ENCODE peak calls at places on chromosome 16, in five cellular contexts. One of them, this sample, is unnamed.
A peak's percentile ranks its signal among the peaks of the same experiment; 100 is the strongest.

GRCh38 chr16:68284847-68285246 is 20.5 kb downstream of the SLC7A6 start:
- DNase-seq in NCI-H1048: no peak
- DNase-seq in fibroblast of lung: no peak
- DNase-seq in stimulated activated CD4-positive, alpha-beta T cell treated with anti-CD3 and anti-CD28 coated beads, Interleukin-15, amount 100 ng/mL, for 24 hours: peak; percentile 26
- DNase-seq in ACHN: no peak
- DNase-seq in this sample: no peak

GRCh38 chr16:12587646-12588277 is 215.9 kb downstream of the CPPED1 start:
- DNase-seq in ACHN: no peak
- DNase-seq in stimulated activated CD4-positive, alpha-beta T cell treated with anti-CD3 and anti-CD28 coated beads, Interleukin-15, amount 100 ng/mL, for 24 hours: no peak
- DNase-seq in NCI-H1048: no peak
- DNase-seq in fibroblast of lung: no peak
- DNase-seq in this sample: no peak

GRCh38 chr16:12907670-12908233 is 6.4 kb downstream of the SHISA9 start:
- DNase-seq in ACHN: peak; percentile 52
- DNase-seq in fibroblast of lung: no peak
- DNase-seq in stimulated activated CD4-positive, alpha-beta T cell treated with anti-CD3 and anti-CD28 coated beads, Interleukin-15, amount 100 ng/mL, for 24 hours: peak; percentile 9
- DNase-seq in NCI-H1048: no peak
- DNase-seq in this sample: no peak

GRCh38 chr16:55671974-55672280 is 16.1 kb downstream of the SLC6A2 start:
- DNase-seq in fibroblast of lung: no peak
- DNase-seq in NCI-H1048: no peak
- DNase-seq in stimulated activated CD4-positive, alpha-beta T cell treated with anti-CD3 and anti-CD28 coated beads, Interleukin-15, amount 100 ng/mL, for 24 hours: no peak
- DNase-seq in ACHN: no peak
- DNase-seq in this sample: no peak

GRCh38 chr16:57788252-57788841 is 13.9 kb downstream of the KIFC3 start:
- DNase-seq in fibroblast of lung: peak; percentile 57
- DNase-seq in stimulated activated CD4-positive, alpha-beta T cell treated with anti-CD3 and anti-CD28 coated beads, Interleukin-15, amount 100 ng/mL, for 24 hours: no peak
- DNase-seq in ACHN: no peak
- DNase-seq in NCI-H1048: no peak
- DNase-seq in this sample: no peak

GRCh38 chr16:57686577-57686976 is 8.0 kb upstream of the DRC7 start:
- DNase-seq in NCI-H1048: no peak
- DNase-seq in ACHN: no peak
- DNase-seq in fibroblast of lung: no peak
- DNase-seq in stimulated activated CD4-positive, alpha-beta T cell treated with anti-CD3 and anti-CD28 coated beads, Interleukin-15, amount 100 ng/mL, for 24 hours: no peak
- DNase-seq in this sample: no peak

GRCh38 chr16:68396481-68396880 is 51.8 kb downstream of the SMPD3 start:
- DNase-seq in NCI-H1048: no peak
- DNase-seq in fibroblast of lung: peak; percentile 51
- DNase-seq in ACHN: peak; percentile 51
- DNase-seq in stimulated activated CD4-positive, alpha-beta T cell treated with anti-CD3 and anti-CD28 coated beads, Interleukin-15, amount 100 ng/mL, for 24 hours: peak; percentile 56
- DNase-seq in this sample: peak; percentile 15

GRCh38 chr16:84391151-84391873 is 23.0 kb downstream of the ATP2C2 start:
- DNase-seq in fibroblast of lung: peak; percentile 43
- DNase-seq in stimulated activated CD4-positive, alpha-beta T cell treated with anti-CD3 and anti-CD28 coated beads, Interleukin-15, amount 100 ng/mL, for 24 hours: no peak
- DNase-seq in ACHN: no peak
- DNase-seq in NCI-H1048: no peak
- DNase-seq in this sample: no peak

GRCh38 chr16:71846443-71846842 is 667 bp downstream of the ATXN1L start:
- DNase-seq in NCI-H1048: no peak
- DNase-seq in ACHN: peak; percentile 37
- DNase-seq in stimulated activated CD4-positive, alpha-beta T cell treated with anti-CD3 and anti-CD28 coated beads, Interleukin-15, amount 100 ng/mL, for 24 hours: peak; percentile 35
- DNase-seq in fibroblast of lung: peak; percentile 20
- DNase-seq in this sample: no peak

GRCh38 chr16:86884256-86884655 is 305.9 kb downstream of the FOXL1 start:
- DNase-seq in stimulated activated CD4-positive, alpha-beta T cell treated with anti-CD3 and anti-CD28 coated beads, Interleukin-15, amount 100 ng/mL, for 24 hours: no peak
- DNase-seq in NCI-H1048: no peak
- DNase-seq in fibroblast of lung: no peak
- DNase-seq in ACHN: peak; percentile 85
- DNase-seq in this sample: no peak

GRCh38 chr16:58535100-58535499 is 19.8 kb downstream of the SETD6 start:
- DNase-seq in fibroblast of lung: no peak
- DNase-seq in NCI-H1048: no peak
- DNase-seq in stimulated activated CD4-positive, alpha-beta T cell treated with anti-CD3 and anti-CD28 coated beads, Interleukin-15, amount 100 ng/mL, for 24 hours: no peak
- DNase-seq in ACHN: no peak
- DNase-seq in this sample: no peak

GRCh38 chr16:67977469-67978227 is 2.7 kb downstream of the DPEP3 start:
- DNase-seq in NCI-H1048: no peak
- DNase-seq in fibroblast of lung: no peak
- DNase-seq in stimulated activated CD4-positive, alpha-beta T cell treated with anti-CD3 and anti-CD28 coated beads, Interleukin-15, amount 100 ng/mL, for 24 hours: no peak
- DNase-seq in ACHN: no peak
- DNase-seq in this sample: no peak

GRCh38 chr16:11312718-11313492 is 31.8 kb upstream of the PRM1 start:
- DNase-seq in NCI-H1048: no peak
- DNase-seq in ACHN: peak; percentile 79
- DNase-seq in fibroblast of lung: no peak
- DNase-seq in stimulated activated CD4-positive, alpha-beta T cell treated with anti-CD3 and anti-CD28 coated beads, Interleukin-15, amount 100 ng/mL, for 24 hours: peak; percentile 26
- DNase-seq in this sample: no peak

GRCh38 chr16:12532871-12533610 is 270.6 kb downstream of the CPPED1 start:
- DNase-seq in NCI-H1048: no peak
- DNase-seq in fibroblast of lung: no peak
- DNase-seq in ACHN: no peak
- DNase-seq in stimulated activated CD4-positive, alpha-beta T cell treated with anti-CD3 and anti-CD28 coated beads, Interleukin-15, amount 100 ng/mL, for 24 hours: peak; percentile 46
- DNase-seq in this sample: no peak

GRCh38 chr16:67548265-67549126 is 13.8 kb upstream of the CTCF start:
- DNase-seq in stimulated activated CD4-positive, alpha-beta T cell treated with anti-CD3 and anti-CD28 coated beads, Interleukin-15, amount 100 ng/mL, for 24 hours: no peak
- DNase-seq in fibroblast of lung: no peak
- DNase-seq in ACHN: no peak
- DNase-seq in NCI-H1048: no peak
- DNase-seq in this sample: no peak

GRCh38 chr16:48256579-48257177 is 9.3 kb upstream of the ABCC11 start:
- DNase-seq in fibroblast of lung: no peak
- DNase-seq in ACHN: no peak
- DNase-seq in stimulated activated CD4-positive, alpha-beta T cell treated with anti-CD3 and anti-CD28 coated beads, Interleukin-15, amount 100 ng/mL, for 24 hours: no peak
- DNase-seq in NCI-H1048: no peak
- DNase-seq in this sample: no peak

GRCh38 chr16:56888806-56889205 is 23.8 kb downstream of the SLC12A3 start:
- DNase-seq in stimulated activated CD4-positive, alpha-beta T cell treated with anti-CD3 and anti-CD28 coated beads, Interleukin-15, amount 100 ng/mL, for 24 hours: no peak
- DNase-seq in fibroblast of lung: no peak
- DNase-seq in ACHN: no peak
- DNase-seq in NCI-H1048: no peak
- DNase-seq in this sample: no peak

GRCh38 chr16:30972872-30973271 is 12.1 kb upstream of the HSD3B7 start:
- DNase-seq in NCI-H1048: no peak
- DNase-seq in ACHN: peak; percentile 24
- DNase-seq in fibroblast of lung: no peak
- DNase-seq in stimulated activated CD4-positive, alpha-beta T cell treated with anti-CD3 and anti-CD28 coated beads, Interleukin-15, amount 100 ng/mL, for 24 hours: no peak
- DNase-seq in this sample: no peak

GRCh38 chr16:6343157-6343556 is 989.5 kb upstream of the RBFOX1 start:
- DNase-seq in stimulated activated CD4-positive, alpha-beta T cell treated with anti-CD3 and anti-CD28 coated beads, Interleukin-15, amount 100 ng/mL, for 24 hours: no peak
- DNase-seq in NCI-H1048: no peak
- DNase-seq in fibroblast of lung: no peak
- DNase-seq in ACHN: no peak
- DNase-seq in this sample: no peak

GRCh38 chr16:22174642-22175041 is 12.3 kb downstream of the SDR42E2 start:
- DNase-seq in ACHN: no peak
- DNase-seq in NCI-H1048: no peak
- DNase-seq in stimulated activated CD4-positive, alpha-beta T cell treated with anti-CD3 and anti-CD28 coated beads, Interleukin-15, amount 100 ng/mL, for 24 hours: no peak
- DNase-seq in fibroblast of lung: no peak
- DNase-seq in this sample: no peak

GRCh38 chr16:19338335-19338734 is 52.8 kb downstream of the CLEC19A start:
- DNase-seq in fibroblast of lung: no peak
- DNase-seq in ACHN: no peak
- DNase-seq in NCI-H1048: no peak
- DNase-seq in stimulated activated CD4-positive, alpha-beta T cell treated with anti-CD3 and anti-CD28 coated beads, Interleukin-15, amount 100 ng/mL, for 24 hours: no peak
- DNase-seq in this sample: no peak

GRCh38 chr16:75483222-75483621 is 12.0 kb downstream of the CHST6 start:
- DNase-seq in stimulated activated CD4-positive, alpha-beta T cell treated with anti-CD3 and anti-CD28 coated beads, Interleukin-15, amount 100 ng/mL, for 24 hours: no peak
- DNase-seq in NCI-H1048: no peak
- DNase-seq in fibroblast of lung: no peak
- DNase-seq in ACHN: no peak
- DNase-seq in this sample: no peak

GRCh38 chr16:79597277-79597676 is 3.3 kb downstream of the MAF start:
- DNase-seq in fibroblast of lung: peak; percentile 33
- DNase-seq in ACHN: no peak
- DNase-seq in stimulated activated CD4-positive, alpha-beta T cell treated with anti-CD3 and anti-CD28 coated beads, Interleukin-15, amount 100 ng/mL, for 24 hours: no peak
- DNase-seq in NCI-H1048: no peak
- DNase-seq in this sample: no peak

GRCh38 chr16:85998868-85999729 is 100.1 kb downstream of the IRF8 start:
- DNase-seq in ACHN: no peak
- DNase-seq in fibroblast of lung: no peak
- DNase-seq in stimulated activated CD4-positive, alpha-beta T cell treated with anti-CD3 and anti-CD28 coated beads, Interleukin-15, amount 100 ng/mL, for 24 hours: peak; percentile 43
- DNase-seq in NCI-H1048: no peak
- DNase-seq in this sample: no peak

GRCh38 chr16:69861276-69862030 is 89.7 kb upstream of the CLEC18A start:
- DNase-seq in fibroblast of lung: peak; percentile 66
- DNase-seq in NCI-H1048: no peak
- DNase-seq in ACHN: no peak
- DNase-seq in stimulated activated CD4-positive, alpha-beta T cell treated with anti-CD3 and anti-CD28 coated beads, Interleukin-15, amount 100 ng/mL, for 24 hours: no peak
- DNase-seq in this sample: no peak

GRCh38 chr16:23362460-23363317 is 60.6 kb downstream of the SCNN1B start:
- DNase-seq in stimulated activated CD4-positive, alpha-beta T cell treated with anti-CD3 and anti-CD28 coated beads, Interleukin-15, amount 100 ng/mL, for 24 hours: no peak
- DNase-seq in NCI-H1048: no peak
- DNase-seq in fibroblast of lung: no peak
- DNase-seq in ACHN: no peak
- DNase-seq in this sample: no peak

GRCh38 chr16:7714775-7715174 is 382.1 kb downstream of the RBFOX1 start:
- DNase-seq in NCI-H1048: no peak
- DNase-seq in ACHN: no peak
- DNase-seq in fibroblast of lung: no peak
- DNase-seq in stimulated activated CD4-positive, alpha-beta T cell treated with anti-CD3 and anti-CD28 coated beads, Interleukin-15, amount 100 ng/mL, for 24 hours: no peak
- DNase-seq in this sample: no peak

GRCh38 chr16:22266546-22266945 is 30.7 kb upstream of the POLR3E start:
- DNase-seq in ACHN: no peak
- DNase-seq in NCI-H1048: no peak
- DNase-seq in stimulated activated CD4-positive, alpha-beta T cell treated with anti-CD3 and anti-CD28 coated beads, Interleukin-15, amount 100 ng/mL, for 24 hours: no peak
- DNase-seq in fibroblast of lung: no peak
- DNase-seq in this sample: no peak

GRCh38 chr16:78866556-78866955 is 734.0 kb downstream of the MAF start:
- DNase-seq in ACHN: no peak
- DNase-seq in stimulated activated CD4-positive, alpha-beta T cell treated with anti-CD3 and anti-CD28 coated beads, Interleukin-15, amount 100 ng/mL, for 24 hours: no peak
- DNase-seq in NCI-H1048: no peak
- DNase-seq in fibroblast of lung: no peak
- DNase-seq in this sample: no peak

GRCh38 chr16:2962334-2963073 is 1.6 kb upstream of the KREMEN2 start:
- DNase-seq in fibroblast of lung: no peak
- DNase-seq in stimulated activated CD4-positive, alpha-beta T cell treated with anti-CD3 and anti-CD28 coated beads, Interleukin-15, amount 100 ng/mL, for 24 hours: peak; percentile 14
- DNase-seq in ACHN: no peak
- DNase-seq in NCI-H1048: no peak
- DNase-seq in this sample: no peak

GRCh38 chr16:28187595-28188004 is 24.2 kb downstream of the XPO6 start:
- DNase-seq in fibroblast of lung: no peak
- DNase-seq in ACHN: no peak
- DNase-seq in stimulated activated CD4-positive, alpha-beta T cell treated with anti-CD3 and anti-CD28 coated beads, Interleukin-15, amount 100 ng/mL, for 24 hours: no peak
- DNase-seq in NCI-H1048: no peak
- DNase-seq in this sample: no peak

GRCh38 chr16:53968896-53969295 is 264.9 kb downstream of the FTO start:
- DNase-seq in fibroblast of lung: no peak
- DNase-seq in NCI-H1048: no peak
- DNase-seq in stimulated activated CD4-positive, alpha-beta T cell treated with anti-CD3 and anti-CD28 coated beads, Interleukin-15, amount 100 ng/mL, for 24 hours: no peak
- DNase-seq in ACHN: no peak
- DNase-seq in this sample: no peak

GRCh38 chr16:30755955-30756780 is 5.7 kb downstream of the CFAP119 start:
- DNase-seq in NCI-H1048: no peak
- DNase-seq in fibroblast of lung: no peak
- DNase-seq in ACHN: no peak
- DNase-seq in stimulated activated CD4-positive, alpha-beta T cell treated with anti-CD3 and anti-CD28 coated beads, Interleukin-15, amount 100 ng/mL, for 24 hours: no peak
- DNase-seq in this sample: no peak

GRCh38 chr16:27208809-27209208 is 5.5 kb downstream of the KDM8 start:
- DNase-seq in ACHN: peak; percentile 17
- DNase-seq in fibroblast of lung: no peak
- DNase-seq in NCI-H1048: no peak
- DNase-seq in stimulated activated CD4-positive, alpha-beta T cell treated with anti-CD3 and anti-CD28 coated beads, Interleukin-15, amount 100 ng/mL, for 24 hours: no peak
- DNase-seq in this sample: no peak

GRCh38 chr16:20903116-20903888 is 2.7 kb downstream of the LYRM1 start:
- DNase-seq in NCI-H1048: no peak
- DNase-seq in fibroblast of lung: no peak
- DNase-seq in stimulated activated CD4-positive, alpha-beta T cell treated with anti-CD3 and anti-CD28 coated beads, Interleukin-15, amount 100 ng/mL, for 24 hours: no peak
- DNase-seq in ACHN: no peak
- DNase-seq in this sample: no peak

GRCh38 chr16:89122322-89122831 is 28.7 kb downstream of the ACSF3 start:
- DNase-seq in ACHN: no peak
- DNase-seq in fibroblast of lung: no peak
- DNase-seq in NCI-H1048: no peak
- DNase-seq in stimulated activated CD4-positive, alpha-beta T cell treated with anti-CD3 and anti-CD28 coated beads, Interleukin-15, amount 100 ng/mL, for 24 hours: peak; percentile 49
- DNase-seq in this sample: peak; percentile 32

GRCh38 chr16:69195371-69196029 is 8.5 kb downstream of the SNTB2 start:
- DNase-seq in ACHN: no peak
- DNase-seq in fibroblast of lung: no peak
- DNase-seq in stimulated activated CD4-positive, alpha-beta T cell treated with anti-CD3 and anti-CD28 coated beads, Interleukin-15, amount 100 ng/mL, for 24 hours: no peak
- DNase-seq in NCI-H1048: no peak
- DNase-seq in this sample: no peak